ENCODE peak calls at places on chromosomes 11 and 22, in six cellular contexts. N is T-helper 2 cell, Q is pancreas, P is putamen, M is sciatic nerve, V is IMR-90. E is an unnamed sample.

GRCh38 chr11:85627332-85627997 is at the start of gene DLG2:
- DNase-seq in Q (no peak), N (peak), V (peak), M (peak), P (peak), E (no peak)

GRCh38 chr11:1120532-1121342 is 37.0 kb upstream of the MUC5AC start:
- DNase-seq in M (no peak), N (no peak), Q (peak), P (no peak), V (no peak), E (no peak)

GRCh38 chr22:21866821-21867527 is 471 bp downstream of the MAPK1 start:
- DNase-seq in V (no peak), Q (no peak), P (no peak), N (no peak), M (peak), E (no peak)

GRCh38 chr11:128747728-128748148 is 53.9 kb downstream of the FLI1 start:
- DNase-seq in N (no peak), V (no peak), P (no peak), Q (no peak), M (no peak), E (no peak)

GRCh38 chr11:17931595-17931994 is 81.3 kb downstream of the SERGEF start:
- DNase-seq in Q (no peak), P (no peak), V (peak), M (no peak), N (no peak), E (no peak)

GRCh38 chr11:65435330-65435931 is 12.8 kb downstream of the NEAT1 start:
- DNase-seq in M (peak), V (peak), Q (no peak), N (no peak), P (no peak), E (no peak)

GRCh38 chr11:115501895-115502589 is 2.2 kb downstream of the CADM1 start:
- DNase-seq in M (no peak), V (peak), P (peak), Q (no peak), N (no peak), E (no peak)

GRCh38 chr11:110076388-110076965 is 16.7 kb upstream of the ZC3H12C start:
- DNase-seq in Q (no peak), N (no peak), M (no peak), V (no peak), P (no peak), E (no peak)

GRCh38 chr11:13051257-13051656 is 42.1 kb downstream of the RASSF10 start:
- DNase-seq in P (no peak), V (no peak), N (no peak), M (no peak), Q (no peak), E (no peak)

GRCh38 chr22:44445731-44446130 is 52.3 kb downstream of the RTL6 start:
- DNase-seq in V (no peak), N (no peak), M (peak), P (peak), Q (peak), E (no peak)

GRCh38 chr11:104776501-104777170 is 121.6 kb downstream of the CASP12 start:
- DNase-seq in V (peak), P (no peak), M (no peak), Q (no peak), N (no peak), E (no peak)

GRCh38 chr11:72048718-72049460 is 31.5 kb downstream of the NUMA1 start:
- DNase-seq in P (no peak), N (no peak), M (no peak), Q (no peak), V (no peak), E (no peak)

GRCh38 chr11:70525466-70525865 is 127.1 kb downstream of the CTTN start:
- DNase-seq in M (no peak), Q (peak), P (no peak), N (no peak), V (no peak), E (no peak)

GRCh38 chr11:102138223-102138622 is 28.0 kb downstream of the YAP1 start:
- DNase-seq in V (no peak), P (no peak), M (no peak), N (no peak), Q (no peak), E (no peak)

GRCh38 chr11:122900803-122901202 is 18.2 kb downstream of the JHY start:
- DNase-seq in N (no peak), V (peak), P (no peak), M (no peak), Q (no peak), E (no peak)

GRCh38 chr11:62433553-62434301 is 14.9 kb downstream of the SCGB1A1 start:
- DNase-seq in P (no peak), V (no peak), M (no peak), Q (no peak), N (no peak), E (no peak)

GRCh38 chr11:59158206-59159068 is 13.5 kb upstream of the DTX4 start:
- DNase-seq in V (peak), M (peak), P (peak), N (no peak), Q (no peak), E (no peak)

GRCh38 chr11:126345759-126346585 is 9.5 kb upstream of the ST3GAL4 start:
- DNase-seq in Q (peak), M (no peak), V (peak), N (no peak), P (no peak), E (no peak)

GRCh38 chr11:43908191-43908590 is 27.6 kb downstream of the ALKBH3 start:
- DNase-seq in V (no peak), Q (no peak), M (no peak), P (no peak), N (no peak), E (no peak)

GRCh38 chr11:96655474-96655873 is 265.7 kb downstream of the JRKL start:
- DNase-seq in N (no peak), P (no peak), M (no peak), Q (no peak), V (no peak), E (no peak)

GRCh38 chr22:46134111-46134705 is 16.1 kb upstream of the PPARA start:
- DNase-seq in V (no peak), Q (peak), M (no peak), P (no peak), N (no peak), E (no peak)

GRCh38 chr11:82041764-82042163 is 691.9 kb downstream of the FAM181B start:
- DNase-seq in P (no peak), M (no peak), Q (no peak), N (no peak), V (no peak), E (no peak)

GRCh38 chr11:21268036-21268435 is 598.6 kb downstream of the NELL1 start:
- DNase-seq in Q (no peak), M (no peak), P (no peak), N (no peak), V (no peak), E (no peak)

GRCh38 chr22:45738206-45738605 is 66.6 kb downstream of the ATXN10 start:
- DNase-seq in Q (no peak), P (no peak), M (no peak), N (no peak), V (peak), E (no peak)

GRCh38 chr11:1518301-1518700 is 31.7 kb upstream of the MOB2 start:
- DNase-seq in P (no peak), Q (peak), V (no peak), M (no peak), N (no peak), E (no peak)

GRCh38 chr11:78402842-78403241 is 14.8 kb downstream of the GAB2 start:
- DNase-seq in M (no peak), N (no peak), P (no peak), Q (no peak), V (no peak), E (no peak)

GRCh38 chr22:19504900-19505734 is 19.1 kb downstream of the CLDN5 start:
- DNase-seq in N (no peak), Q (no peak), V (no peak), P (no peak), M (no peak), E (no peak)

GRCh38 chr11:62419560-62420342 is 918 bp downstream of the SCGB1A1 start:
- DNase-seq in P (no peak), N (no peak), V (peak), M (no peak), Q (no peak), E (no peak)

GRCh38 chr11:128207861-128208321 is 379.5 kb downstream of the ETS1 start:
- DNase-seq in P (no peak), M (no peak), N (no peak), V (peak), Q (no peak), E (peak)

GRCh38 chr11:45444796-45445195 is 158.7 kb upstream of the SYT13 start:
- DNase-seq in Q (no peak), V (no peak), P (no peak), M (no peak), N (no peak), E (no peak)

GRCh38 chr11:20057055-20057943 is 103.0 kb downstream of the DBX1 start:
- DNase-seq in P (no peak), M (no peak), V (peak), N (no peak), Q (no peak), E (no peak)

GRCh38 chr22:20787746-20788626 is 14.1 kb downstream of the SERPIND1 start:
- DNase-seq in P (no peak), N (no peak), Q (no peak), M (no peak), V (no peak), E (no peak)

GRCh38 chr11:117861151-117862018 is 15.1 kb downstream of the FXYD6 start:
- DNase-seq in N (no peak), P (no peak), M (no peak), Q (peak), V (no peak), E (no peak)

GRCh38 chr11:115901069-115901468 is 396.9 kb upstream of the CADM1 start:
- DNase-seq in Q (no peak), P (no peak), M (no peak), N (no peak), V (no peak), E (no peak)

GRCh38 chr22:24703101-24703500 is 71.4 kb downstream of the PIWIL3 start:
- DNase-seq in M (no peak), V (peak), N (no peak), P (no peak), Q (no peak), E (no peak)

GRCh38 chr11:22982903-22983302 is 122.6 kb upstream of the CCDC179 start:
- DNase-seq in V (no peak), Q (no peak), M (no peak), N (no peak), P (no peak), E (no peak)

GRCh38 chr11:64500176-64501013 is 90.6 kb upstream of the SLC22A12 start:
- DNase-seq in N (no peak), Q (no peak), V (no peak), M (peak), P (no peak), E (no peak)

GRCh38 chr22:21876486-21877176 is 9.2 kb upstream of the MAPK1 start:
- DNase-seq in N (no peak), M (no peak), V (peak), Q (no peak), P (peak), E (no peak)

GRCh38 chr22:38465673-38466490 is 2.0 kb upstream of the KDELR3 start:
- DNase-seq in N (no peak), V (no peak), Q (peak), P (no peak), M (no peak), E (no peak)

GRCh38 chr11:59668188-59668949 is 468 bp downstream of the PATL1 start:
- DNase-seq in V (peak), N (peak), Q (peak), M (peak), P (peak), E (no peak)